ENCODE peak calls at places on chromosome 20, in six cellular contexts. S, T, N, R, G and X are unnamed samples.
A peak's percentile ranks its signal among the peaks of the same experiment; 100 is the strongest.

GRCh38 chr20:9112541-9113515 is 43.9 kb downstream of the PLCB4 start:
- DNase-seq in G (no peak), S (no peak), T (no peak), N (no peak), R (no peak), X (no peak)

GRCh38 chr20:2690213-2690612 is 2.4 kb upstream of the EBF4 start:
- DNase-seq in S (no peak), T (no peak), G (no peak), R (no peak), N (no peak), X (no peak)

GRCh38 chr20:38610521-38610920 is 8.9 kb downstream of the ARHGAP40 start:
- DNase-seq in S (no peak), T (no peak), R (no peak), G (no peak), N (no peak), X (no peak)

GRCh38 chr20:52812231-52812847 is 159.8 kb upstream of the TSHZ2 start:
- DNase-seq in S (peak; percentile 15), N (no peak), G (no peak), R (no peak), T (no peak), X (no peak)

GRCh38 chr20:58822175-58822574 is 28.5 kb downstream of the GNAS-AS1 start:
- DNase-seq in S (peak; percentile 58), G (peak; percentile 29), N (no peak), R (no peak), T (no peak), X (no peak)

GRCh38 chr20:36548006-36548315 is 6.6 kb downstream of the MYL9 start:
- DNase-seq in S (peak; percentile 38), T (no peak), R (no peak), G (peak; percentile 39), N (no peak), X (peak; percentile 47)

GRCh38 chr20:12913781-12914443 is 94.9 kb upstream of the SPTLC3 start:
- DNase-seq in T (no peak), G (peak; percentile 64), S (no peak), R (no peak), N (no peak), X (no peak)

GRCh38 chr20:9129756-9130155 is 60.9 kb downstream of the PLCB4 start:
- DNase-seq in T (no peak), G (no peak), S (no peak), N (no peak), R (no peak), X (no peak)

GRCh38 chr20:13213335-13213734 is 7.7 kb upstream of the ISM1 start:
- DNase-seq in S (no peak), G (no peak), R (no peak), N (no peak), T (no peak), X (no peak)

GRCh38 chr20:47843886-47844567 is 58.7 kb upstream of the SULF2 start:
- DNase-seq in T (no peak), G (peak; percentile 28), N (no peak), R (no peak), S (no peak), X (peak; percentile 47)

GRCh38 chr20:16801919-16802651 is 53.9 kb downstream of the OTOR start:
- DNase-seq in T (peak; percentile 49), R (peak; percentile 8), N (peak; percentile 56), S (peak; percentile 32), G (peak; percentile 66), X (peak; percentile 47)

GRCh38 chr20:63751471-63752271 is 12.1 kb downstream of the SLC2A4RG start:
- DNase-seq in N (no peak), S (peak; percentile 39), R (no peak), T (no peak), G (no peak), X (no peak)

GRCh38 chr20:14951707-14952106 is 614.3 kb upstream of the FLRT3 start:
- DNase-seq in R (no peak), S (no peak), T (no peak), N (no peak), G (peak; percentile 20), X (no peak)

GRCh38 chr20:63434599-63435378 is 37.7 kb downstream of the KCNQ2 start:
- DNase-seq in R (peak; percentile 41), G (peak; percentile 79), N (peak; percentile 63), T (peak; percentile 80), S (peak; percentile 83), X (peak; percentile 92)

GRCh38 chr20:56392282-56393132 is at the start of gene CSTF1:
- DNase-seq in N (peak; percentile 99), S (peak; percentile 100), T (peak; percentile 99), G (peak; percentile 100), R (peak; percentile 97), X (peak; percentile 99)
- TF ChIP-seq ZNF274 in N (no peak), S (no peak), T (no peak), G (peak; percentile 94), R (no peak), X (no peak)

GRCh38 chr20:45163071-45163803 is 11.5 kb upstream of the PI3 start:
- DNase-seq in G (no peak), T (no peak), N (no peak), R (no peak), S (no peak), X (no peak)

GRCh38 chr20:45164906-45165305 is 9.8 kb upstream of the PI3 start:
- DNase-seq in T (no peak), G (no peak), S (no peak), N (no peak), R (no peak), X (no peak)
- H3K9me3 ChIP-seq in T (peaks cover 4% of the 10 kb centered on the region), G (no peaks in the 10 kb centered on the region), S (no peaks in the 10 kb centered on the region), N (no peaks in the 10 kb centered on the region), R (no peaks in the 10 kb centered on the region), X (peaks cover 18% of the 10 kb centered on the region)

GRCh38 chr20:19301142-19301541 is 88.7 kb downstream of the SLC24A3 start:
- DNase-seq in S (no peak), T (no peak), G (no peak), R (no peak), N (no peak), X (no peak)

GRCh38 chr20:19304886-19305415 is 92.5 kb downstream of the SLC24A3 start:
- DNase-seq in G (no peak), R (no peak), S (no peak), N (no peak), T (no peak), X (no peak)

GRCh38 chr20:19301843-19302242 is 89.4 kb downstream of the SLC24A3 start:
- DNase-seq in G (no peak), T (no peak), R (no peak), N (no peak), S (no peak), X (no peak)

GRCh38 chr20:19302714-19303113 is 90.3 kb downstream of the SLC24A3 start:
- DNase-seq in T (no peak), S (no peak), R (no peak), G (no peak), N (no peak), X (no peak)

GRCh38 chr20:19304389-19304788 is 91.9 kb downstream of the SLC24A3 start:
- DNase-seq in G (no peak), S (no peak), T (no peak), N (no peak), R (no peak), X (no peak)
- TF ChIP-seq ZNF274 in G (no peak), S (no peak), T (no peak), N (no peak), R (no peak), X (no peak)

GRCh38 chr20:29874476-29875202 is 1382.8 kb upstream of the DEFB115 start:
- DNase-seq in R (no peak), S (no peak), N (no peak), G (no peak), T (no peak), X (no peak)
- H3K9me3 ChIP-seq in R (no peaks in the 10 kb centered on the region), S (peaks cover 3% of the 10 kb centered on the region), N (no peaks in the 10 kb centered on the region), G (peaks cover 66% of the 10 kb centered on the region), T (peaks cover 49% of the 10 kb centered on the region), X (no peaks in the 10 kb centered on the region)